ENCODE peak calls at places on chromosomes 2 and 18, in four cellular contexts. K is NCI-H2107, C is mucosa of descending colon, P is stromal cell of bone marrow. G is an unnamed sample.

GRCh38 chr2:168816369-168816768 is 13.9 kb downstream of the NOSTRIN start:
- DNase-seq in P (peak), C (no peak), K (no peak), G (peak)

GRCh38 chr18:46315187-46315586 is 211.0 kb downstream of the HAUS1 start:
- DNase-seq in K (no peak), P (no peak), C (no peak), G (no peak)

GRCh38 chr2:65630643-65631042 is 198.2 kb upstream of the SPRED2 start:
- DNase-seq in K (no peak), C (no peak), P (peak), G (peak)

GRCh38 chr2:172455121-172455515 is 27.7 kb downstream of the ITGA6 start:
- DNase-seq in P (no peak), K (no peak), C (no peak), G (no peak)

GRCh38 chr2:110878150-110878549 is 145.8 kb downstream of the ACOXL start:
- DNase-seq in C (no peak), K (no peak), P (no peak), G (no peak)

GRCh38 chr2:145652992-145653545 is 1133.2 kb upstream of the ZEB2 start:
- DNase-seq in C (no peak), K (no peak), P (peak), G (peak)

GRCh38 chr2:181140414-181140813 is 160.0 kb downstream of the UBE2E3 start:
- DNase-seq in K (no peak), P (peak), C (no peak), G (peak)

GRCh38 chr2:193806088-193806774 is 1611.5 kb upstream of the TMEFF2 start:
- DNase-seq in K (no peak), C (no peak), P (no peak), G (peak)

GRCh38 chr2:118786691-118787090 is 60.8 kb downstream of the EN1 start:
- DNase-seq in P (no peak), C (no peak), K (no peak), G (no peak)

GRCh38 chr2:109217362-109218086 is 88.5 kb downstream of the SH3RF3 start:
- DNase-seq in C (peak), P (no peak), K (no peak), G (peak)

G was measured in astrocyte of the spinal cord.